ENCODE peak calls at places on chromosome 5, in nine cellular contexts. One of them, this sample, is unnamed.

GRCh38 chr5:113917997-113918396 is 404.5 kb downstream of the YTHDC2 start:
- DNase-seq in NCI-H1092 treated with DMSO at 0.1 percent for 48 hours: no peak
- DNase-seq in NCI-H2227 treated with DMSO at 0.1 percent for 48 hours: no peak
- DNase-seq in stimulated activated CD8-positive, alpha-beta memory T cell treated with anti-CD3 and anti-CD28 coated beads, Interleukin-4, amount 100 ng/mL, for 24 hours: no peak
- DNase-seq in heart left ventricle: no peak
- DNase-seq in central memory CD4-positive, alpha-beta T cell: no peak
- DNase-seq in neural crest cell: no peak
- DNase-seq in globus pallidus: no peak
- DNase-seq in M059J: no peak
- DNase-seq in this sample: no peak

GRCh38 chr5:135033026-135033861 is 784 bp downstream of the PITX1 start:
- DNase-seq in NCI-H1092 treated with DMSO at 0.1 percent for 48 hours: peak
- DNase-seq in NCI-H2227 treated with DMSO at 0.1 percent for 48 hours: peak
- DNase-seq in stimulated activated CD8-positive, alpha-beta memory T cell treated with anti-CD3 and anti-CD28 coated beads, Interleukin-4, amount 100 ng/mL, for 24 hours: no peak
- DNase-seq in heart left ventricle: no peak
- DNase-seq in central memory CD4-positive, alpha-beta T cell: no peak
- DNase-seq in neural crest cell: no peak
- DNase-seq in globus pallidus: no peak
- DNase-seq in M059J: peak
- DNase-seq in this sample: peak

GRCh38 chr5:130109152-130109551 is 204.9 kb downstream of the CHSY3 start:
- DNase-seq in NCI-H1092 treated with DMSO at 0.1 percent for 48 hours: no peak
- DNase-seq in NCI-H2227 treated with DMSO at 0.1 percent for 48 hours: no peak
- DNase-seq in stimulated activated CD8-positive, alpha-beta memory T cell treated with anti-CD3 and anti-CD28 coated beads, Interleukin-4, amount 100 ng/mL, for 24 hours: no peak
- DNase-seq in heart left ventricle: no peak
- DNase-seq in central memory CD4-positive, alpha-beta T cell: no peak
- DNase-seq in neural crest cell: no peak
- DNase-seq in globus pallidus: peak
- DNase-seq in M059J: peak
- DNase-seq in this sample: peak

GRCh38 chr5:154860123-154860522 is 1.7 kb downstream of the CNOT8 start:
- DNase-seq in NCI-H1092 treated with DMSO at 0.1 percent for 48 hours: no peak
- DNase-seq in NCI-H2227 treated with DMSO at 0.1 percent for 48 hours: no peak
- DNase-seq in stimulated activated CD8-positive, alpha-beta memory T cell treated with anti-CD3 and anti-CD28 coated beads, Interleukin-4, amount 100 ng/mL, for 24 hours: no peak
- DNase-seq in heart left ventricle: no peak
- DNase-seq in central memory CD4-positive, alpha-beta T cell: no peak
- DNase-seq in neural crest cell: no peak
- DNase-seq in globus pallidus: no peak
- DNase-seq in M059J: peak
- DNase-seq in this sample: no peak

GRCh38 chr5:33261305-33261704 is 179.5 kb upstream of the TARS1 start:
- DNase-seq in NCI-H1092 treated with DMSO at 0.1 percent for 48 hours: no peak
- DNase-seq in NCI-H2227 treated with DMSO at 0.1 percent for 48 hours: no peak
- DNase-seq in stimulated activated CD8-positive, alpha-beta memory T cell treated with anti-CD3 and anti-CD28 coated beads, Interleukin-4, amount 100 ng/mL, for 24 hours: no peak
- DNase-seq in heart left ventricle: no peak
- DNase-seq in central memory CD4-positive, alpha-beta T cell: no peak
- DNase-seq in neural crest cell: no peak
- DNase-seq in globus pallidus: no peak
- DNase-seq in M059J: peak
- DNase-seq in this sample: peak

GRCh38 chr5:157680239-157680638 is 8.9 kb downstream of the C5orf52 start:
- DNase-seq in NCI-H1092 treated with DMSO at 0.1 percent for 48 hours: no peak
- DNase-seq in NCI-H2227 treated with DMSO at 0.1 percent for 48 hours: no peak
- DNase-seq in stimulated activated CD8-positive, alpha-beta memory T cell treated with anti-CD3 and anti-CD28 coated beads, Interleukin-4, amount 100 ng/mL, for 24 hours: no peak
- DNase-seq in heart left ventricle: no peak
- DNase-seq in central memory CD4-positive, alpha-beta T cell: no peak
- DNase-seq in neural crest cell: no peak
- DNase-seq in globus pallidus: no peak
- DNase-seq in M059J: no peak
- DNase-seq in this sample: no peak

GRCh38 chr5:141957367-141957993 is 522 bp downstream of the PCDH12 start:
- DNase-seq in NCI-H1092 treated with DMSO at 0.1 percent for 48 hours: no peak
- DNase-seq in NCI-H2227 treated with DMSO at 0.1 percent for 48 hours: no peak
- DNase-seq in stimulated activated CD8-positive, alpha-beta memory T cell treated with anti-CD3 and anti-CD28 coated beads, Interleukin-4, amount 100 ng/mL, for 24 hours: no peak
- DNase-seq in heart left ventricle: no peak
- DNase-seq in central memory CD4-positive, alpha-beta T cell: no peak
- DNase-seq in neural crest cell: no peak
- DNase-seq in globus pallidus: no peak
- DNase-seq in M059J: no peak
- DNase-seq in this sample: no peak

GRCh38 chr5:151123897-151124751 is 33.5 kb downstream of the ANXA6 start:
- DNase-seq in NCI-H1092 treated with DMSO at 0.1 percent for 48 hours: peak
- DNase-seq in NCI-H2227 treated with DMSO at 0.1 percent for 48 hours: no peak
- DNase-seq in stimulated activated CD8-positive, alpha-beta memory T cell treated with anti-CD3 and anti-CD28 coated beads, Interleukin-4, amount 100 ng/mL, for 24 hours: peak
- DNase-seq in heart left ventricle: peak
- DNase-seq in central memory CD4-positive, alpha-beta T cell: no peak
- DNase-seq in neural crest cell: no peak
- DNase-seq in globus pallidus: no peak
- DNase-seq in M059J: peak
- DNase-seq in this sample: peak

GRCh38 chr5:80125962-80126480 is 90.9 kb downstream of the THBS4 start:
- DNase-seq in NCI-H1092 treated with DMSO at 0.1 percent for 48 hours: no peak
- DNase-seq in NCI-H2227 treated with DMSO at 0.1 percent for 48 hours: no peak
- DNase-seq in stimulated activated CD8-positive, alpha-beta memory T cell treated with anti-CD3 and anti-CD28 coated beads, Interleukin-4, amount 100 ng/mL, for 24 hours: no peak
- DNase-seq in heart left ventricle: no peak
- DNase-seq in central memory CD4-positive, alpha-beta T cell: peak
- DNase-seq in neural crest cell: no peak
- DNase-seq in globus pallidus: peak
- DNase-seq in M059J: peak
- DNase-seq in this sample: peak

GRCh38 chr5:131749138-131749537 is 47.7 kb downstream of the FNIP1 start:
- DNase-seq in NCI-H1092 treated with DMSO at 0.1 percent for 48 hours: no peak
- DNase-seq in NCI-H2227 treated with DMSO at 0.1 percent for 48 hours: no peak
- DNase-seq in stimulated activated CD8-positive, alpha-beta memory T cell treated with anti-CD3 and anti-CD28 coated beads, Interleukin-4, amount 100 ng/mL, for 24 hours: no peak
- DNase-seq in heart left ventricle: no peak
- DNase-seq in central memory CD4-positive, alpha-beta T cell: no peak
- DNase-seq in neural crest cell: no peak
- DNase-seq in globus pallidus: no peak
- DNase-seq in M059J: peak
- DNase-seq in this sample: peak

GRCh38 chr5:158875272-158875679 is 224.4 kb downstream of the EBF1 start:
- DNase-seq in NCI-H1092 treated with DMSO at 0.1 percent for 48 hours: peak
- DNase-seq in NCI-H2227 treated with DMSO at 0.1 percent for 48 hours: no peak
- DNase-seq in stimulated activated CD8-positive, alpha-beta memory T cell treated with anti-CD3 and anti-CD28 coated beads, Interleukin-4, amount 100 ng/mL, for 24 hours: no peak
- DNase-seq in heart left ventricle: no peak
- DNase-seq in central memory CD4-positive, alpha-beta T cell: no peak
- DNase-seq in neural crest cell: no peak
- DNase-seq in globus pallidus: no peak
- DNase-seq in M059J: peak
- DNase-seq in this sample: peak

GRCh38 chr5:78644741-78645300 is 3.8 kb downstream of the LHFPL2 start:
- DNase-seq in NCI-H1092 treated with DMSO at 0.1 percent for 48 hours: no peak
- DNase-seq in NCI-H2227 treated with DMSO at 0.1 percent for 48 hours: no peak
- DNase-seq in stimulated activated CD8-positive, alpha-beta memory T cell treated with anti-CD3 and anti-CD28 coated beads, Interleukin-4, amount 100 ng/mL, for 24 hours: no peak
- DNase-seq in heart left ventricle: no peak
- DNase-seq in central memory CD4-positive, alpha-beta T cell: no peak
- DNase-seq in neural crest cell: no peak
- DNase-seq in globus pallidus: no peak
- DNase-seq in M059J: peak
- DNase-seq in this sample: peak

GRCh38 chr5:120435129-120435528 is 29.0 kb upstream of the PRR16 start:
- DNase-seq in NCI-H1092 treated with DMSO at 0.1 percent for 48 hours: no peak
- DNase-seq in NCI-H2227 treated with DMSO at 0.1 percent for 48 hours: no peak
- DNase-seq in stimulated activated CD8-positive, alpha-beta memory T cell treated with anti-CD3 and anti-CD28 coated beads, Interleukin-4, amount 100 ng/mL, for 24 hours: no peak
- DNase-seq in heart left ventricle: no peak
- DNase-seq in central memory CD4-positive, alpha-beta T cell: no peak
- DNase-seq in neural crest cell: no peak
- DNase-seq in globus pallidus: no peak
- DNase-seq in M059J: no peak
- DNase-seq in this sample: no peak

GRCh38 chr5:77167695-77168111 is 42.8 kb upstream of the PDE8B start:
- DNase-seq in NCI-H1092 treated with DMSO at 0.1 percent for 48 hours: no peak
- DNase-seq in NCI-H2227 treated with DMSO at 0.1 percent for 48 hours: no peak
- DNase-seq in stimulated activated CD8-positive, alpha-beta memory T cell treated with anti-CD3 and anti-CD28 coated beads, Interleukin-4, amount 100 ng/mL, for 24 hours: no peak
- DNase-seq in heart left ventricle: no peak
- DNase-seq in central memory CD4-positive, alpha-beta T cell: no peak
- DNase-seq in neural crest cell: no peak
- DNase-seq in globus pallidus: peak
- DNase-seq in M059J: peak
- DNase-seq in this sample: peak

GRCh38 chr5:4627887-4628286 is 512.2 kb upstream of the ADAMTS16 start:
- DNase-seq in NCI-H1092 treated with DMSO at 0.1 percent for 48 hours: no peak
- DNase-seq in NCI-H2227 treated with DMSO at 0.1 percent for 48 hours: no peak
- DNase-seq in stimulated activated CD8-positive, alpha-beta memory T cell treated with anti-CD3 and anti-CD28 coated beads, Interleukin-4, amount 100 ng/mL, for 24 hours: no peak
- DNase-seq in heart left ventricle: no peak
- DNase-seq in central memory CD4-positive, alpha-beta T cell: no peak
- DNase-seq in neural crest cell: no peak
- DNase-seq in globus pallidus: no peak
- DNase-seq in M059J: no peak
- DNase-seq in this sample: no peak

GRCh38 chr5:143128412-143129071 is 274.9 kb downstream of the NR3C1 start:
- DNase-seq in NCI-H1092 treated with DMSO at 0.1 percent for 48 hours: no peak
- DNase-seq in NCI-H2227 treated with DMSO at 0.1 percent for 48 hours: no peak
- DNase-seq in stimulated activated CD8-positive, alpha-beta memory T cell treated with anti-CD3 and anti-CD28 coated beads, Interleukin-4, amount 100 ng/mL, for 24 hours: no peak
- DNase-seq in heart left ventricle: no peak
- DNase-seq in central memory CD4-positive, alpha-beta T cell: no peak
- DNase-seq in neural crest cell: no peak
- DNase-seq in globus pallidus: no peak
- DNase-seq in M059J: no peak
- DNase-seq in this sample: no peak

GRCh38 chr5:170117736-170118135 is 12.0 kb downstream of the FOXI1 start:
- DNase-seq in NCI-H1092 treated with DMSO at 0.1 percent for 48 hours: no peak
- DNase-seq in NCI-H2227 treated with DMSO at 0.1 percent for 48 hours: no peak
- DNase-seq in stimulated activated CD8-positive, alpha-beta memory T cell treated with anti-CD3 and anti-CD28 coated beads, Interleukin-4, amount 100 ng/mL, for 24 hours: no peak
- DNase-seq in heart left ventricle: no peak
- DNase-seq in central memory CD4-positive, alpha-beta T cell: no peak
- DNase-seq in neural crest cell: no peak
- DNase-seq in globus pallidus: no peak
- DNase-seq in M059J: no peak
- DNase-seq in this sample: no peak

GRCh38 chr5:160469156-160470144 is 47.8 kb downstream of the PTTG1 start:
- DNase-seq in NCI-H1092 treated with DMSO at 0.1 percent for 48 hours: no peak
- DNase-seq in NCI-H2227 treated with DMSO at 0.1 percent for 48 hours: no peak
- DNase-seq in stimulated activated CD8-positive, alpha-beta memory T cell treated with anti-CD3 and anti-CD28 coated beads, Interleukin-4, amount 100 ng/mL, for 24 hours: no peak
- DNase-seq in heart left ventricle: no peak
- DNase-seq in central memory CD4-positive, alpha-beta T cell: no peak
- DNase-seq in neural crest cell: no peak
- DNase-seq in globus pallidus: no peak
- DNase-seq in M059J: peak
- DNase-seq in this sample: no peak

This sample was measured in astrocyte of the spinal cord.